ENCODE peak calls at places on chromosomes 11 and 22, in nine cellular contexts. N is ACHN; L is AG10803; A is HuH-7; T is NCI-H774; R is NCI-H2171; F is activated CD4-positive, alpha-beta T cell treated with anti-CD3 and anti-CD28 coated beads for 24 hours; K is activated naive CD8-positive, alpha-beta T cell treated with anti-CD3 and anti-CD28 coated beads, Interleukin-2, amount 10 ng/mL, durations not matched to agents 7 days and 5 days; H is hypothalamus. S is an unnamed sample.

GRCh38 chr11:46389450-46390330 is 1.9 kb downstream of the CHRM4 start:
- DNase-seq in L (peak; percentile 49), N (peak; percentile 72), F (peak; percentile 65), R (peak; percentile 58), T (peak; percentile 52), H (peak; percentile 60), A (peak; percentile 94), K (peak; percentile 74), S (no peak)

GRCh38 chr22:49979587-49980264 is 19.2 kb downstream of the PIM3 start:
- DNase-seq in T (no peak), F (no peak), H (no peak), R (no peak), L (peak; percentile 19), K (no peak), A (peak; percentile 87), N (peak; percentile 52), S (no peak)

GRCh38 chr11:116162541-116163230 is 610.1 kb downstream of the BUD13 start:
- DNase-seq in T (peak; percentile 87), F (no peak), R (no peak), H (no peak), N (no peak), K (no peak), A (no peak), L (no peak), S (peak; percentile 37)

GRCh38 chr22:29750559-29750958 is 16.2 kb downstream of the ZMAT5 start:
- DNase-seq in H (no peak), R (no peak), A (no peak), N (no peak), T (no peak), K (no peak), F (no peak), L (no peak), S (no peak)

GRCh38 chr22:35347462-35347861 is 33.4 kb upstream of the HMOX1 start:
- DNase-seq in F (no peak), T (no peak), H (no peak), L (no peak), R (no peak), A (no peak), K (no peak), N (no peak), S (no peak)

GRCh38 chr11:120064341-120064740 is 73.6 kb downstream of the TRIM29 start:
- DNase-seq in A (no peak), N (no peak), L (no peak), T (no peak), H (no peak), K (no peak), R (no peak), F (no peak), S (no peak)

GRCh38 chr11:76030973-76031590 is 175.2 kb downstream of the WNT11 start:
- DNase-seq in N (no peak), L (peak; percentile 58), H (no peak), F (no peak), K (no peak), A (no peak), R (no peak), T (no peak), S (no peak)

GRCh38 chr22:19892249-19892879 is 37.7 kb upstream of the GNB1L start:
- DNase-seq in R (peak; percentile 14), F (peak; percentile 41), N (no peak), A (no peak), H (no peak), L (no peak), K (peak; percentile 66), T (no peak), S (no peak)

GRCh38 chr11:11173316-11174025 is 179.6 kb downstream of the CSNK2A3 start:
- DNase-seq in K (no peak), R (no peak), F (no peak), T (no peak), L (no peak), H (no peak), A (no peak), N (no peak), S (no peak)

GRCh38 chr11:8068605-8069221 is 12.3 kb upstream of the TUB start:
- DNase-seq in A (no peak), L (peak; percentile 77), T (no peak), F (no peak), K (no peak), N (peak; percentile 89), R (no peak), H (no peak), S (peak; percentile 85)

GRCh38 chr22:36246718-36247117 is 6.2 kb upstream of the APOL1 start:
- DNase-seq in H (no peak), T (no peak), L (no peak), A (no peak), K (no peak), F (no peak), N (no peak), R (no peak), S (peak; percentile 64)

GRCh38 chr11:121933294-121933693 is 182.7 kb downstream of the BLID start:
- DNase-seq in A (no peak), T (no peak), K (no peak), F (no peak), H (no peak), R (no peak), N (no peak), L (no peak), S (no peak)

GRCh38 chr11:60263434-60263833 is 17.0 kb upstream of the MS4A4A start:
- DNase-seq in K (no peak), N (no peak), L (no peak), A (no peak), T (no peak), R (no peak), H (no peak), F (no peak), S (no peak)

GRCh38 chr11:122984186-122985011 is 2.8 kb upstream of the BSX start:
- DNase-seq in F (no peak), N (peak; percentile 14), A (no peak), R (no peak), T (peak; percentile 45), K (peak; percentile 45), H (no peak), L (peak; percentile 26), S (no peak)

GRCh38 chr11:134063991-134064747 is 4.7 kb upstream of the JAM3 start:
- DNase-seq in K (no peak), A (no peak), F (no peak), L (no peak), N (no peak), T (peak; percentile 57), H (no peak), R (no peak), S (no peak)

GRCh38 chr11:75342966-75343870 is 8.2 kb downstream of the ARRB1 start:
- DNase-seq in L (no peak), N (no peak), A (no peak), K (no peak), H (no peak), R (no peak), T (peak; percentile 93), F (no peak), S (no peak)

GRCh38 chr11:40732107-40732506 is 727.3 kb downstream of the LRRC4C start:
- DNase-seq in T (no peak), R (no peak), H (no peak), N (no peak), L (no peak), F (no peak), A (no peak), K (no peak), S (no peak)

GRCh38 chr11:100639140-100639539 is 47.9 kb upstream of the ARHGAP42 start:
- DNase-seq in F (no peak), A (no peak), K (no peak), R (no peak), T (no peak), N (no peak), H (peak; percentile 11), L (no peak), S (no peak)

GRCh38 chr22:46773074-46773473 is 10.6 kb downstream of the TBC1D22A start:
- DNase-seq in L (no peak), K (no peak), N (no peak), T (no peak), H (no peak), R (no peak), F (no peak), A (no peak), S (no peak)

GRCh38 chr22:27273386-27273785 is 528.2 kb downstream of the MN1 start:
- DNase-seq in K (no peak), H (peak; percentile 7), L (no peak), R (no peak), N (no peak), T (no peak), F (no peak), A (no peak), S (no peak)

GRCh38 chr11:46906596-46906995 is 11.8 kb downstream of the LRP4 start:
- DNase-seq in K (no peak), L (no peak), A (no peak), F (no peak), H (peak; percentile 19), T (no peak), R (no peak), N (no peak), S (no peak)

GRCh38 chr11:45817191-45817590 is 12.2 kb downstream of the SLC35C1 start:
- DNase-seq in F (no peak), K (no peak), N (no peak), T (no peak), R (no peak), H (no peak), L (no peak), A (no peak), S (no peak)

GRCh38 chr11:6505577-6506240 is 8.6 kb downstream of the DNHD1 start:
- DNase-seq in F (no peak), A (peak; percentile 53), K (no peak), N (peak; percentile 32), R (no peak), H (no peak), L (peak; percentile 77), T (peak; percentile 1), S (no peak)

GRCh38 chr11:71370895-71371673 is 77.1 kb downstream of the DHCR7 start:
- DNase-seq in F (no peak), R (no peak), K (no peak), L (no peak), A (no peak), N (no peak), H (no peak), T (no peak), S (no peak)

GRCh38 chr11:117654856-117655255 is 142.2 kb downstream of the DSCAML1 start:
- DNase-seq in R (peak; percentile 13), A (no peak), N (no peak), H (no peak), K (no peak), F (no peak), T (no peak), L (no peak), S (no peak)

GRCh38 chr22:18031670-18032454 is 7.5 kb upstream of the MICAL3 start:
- DNase-seq in F (no peak), R (peak; percentile 53), L (peak; percentile 96), T (no peak), A (no peak), K (no peak), H (no peak), N (peak; percentile 97), S (no peak)

S was measured in vagina.